ENCODE peak calls at places on chromosomes 6 and 20, in six cellular contexts. W is lower leg skin; Z is thyroid gland; B is CD4-positive, alpha-beta T cell; I is left lung; Q is testis. G is an unnamed sample.

GRCh38 chr6:137761072-137761471 is 106.0 kb upstream of the TNFAIP3 start:
- DNase-seq in Z (no peak), B (no peak), Q (no peak), I (no peak), W (no peak), G (no peak)

GRCh38 chr6:109820706-109821350 is 129.7 kb downstream of the FIG4 start:
- DNase-seq in B (no peak), Q (no peak), I (no peak), W (no peak), Z (no peak), G (no peak)

GRCh38 chr6:144578385-144579350 is 293.5 kb downstream of the UTRN start:
- DNase-seq in W (no peak), I (no peak), Z (no peak), Q (no peak), B (no peak), G (no peak)

GRCh38 chr6:159815410-159815809 is 15.3 kb downstream of the PNLDC1 start:
- DNase-seq in I (no peak), B (no peak), Q (no peak), W (no peak), Z (no peak), G (no peak)

GRCh38 chr20:40895182-40895581 is 133.4 kb upstream of the TOP1 start:
- DNase-seq in B (no peak), W (no peak), Q (no peak), I (no peak), Z (no peak), G (no peak)

GRCh38 chr6:113437571-113437970 is 419.6 kb upstream of the MARCKS start:
- DNase-seq in I (no peak), Q (no peak), W (no peak), Z (no peak), B (no peak), G (no peak)

GRCh38 chr6:155154158-155154830 is 109.5 kb upstream of the CLDN20 start:
- DNase-seq in Q (no peak), B (no peak), Z (no peak), I (no peak), W (no peak), G (no peak)

GRCh38 chr6:98323605-98324004 is 510.8 kb upstream of the POU3F2 start:
- DNase-seq in W (no peak), B (no peak), Z (no peak), I (no peak), Q (no peak), G (no peak)

GRCh38 chr6:46756469-46757205 is 9.9 kb downstream of the ANKRD66 start:
- DNase-seq in Z (no peak), I (no peak), B (no peak), W (no peak), Q (no peak), G (no peak)

DNA sequence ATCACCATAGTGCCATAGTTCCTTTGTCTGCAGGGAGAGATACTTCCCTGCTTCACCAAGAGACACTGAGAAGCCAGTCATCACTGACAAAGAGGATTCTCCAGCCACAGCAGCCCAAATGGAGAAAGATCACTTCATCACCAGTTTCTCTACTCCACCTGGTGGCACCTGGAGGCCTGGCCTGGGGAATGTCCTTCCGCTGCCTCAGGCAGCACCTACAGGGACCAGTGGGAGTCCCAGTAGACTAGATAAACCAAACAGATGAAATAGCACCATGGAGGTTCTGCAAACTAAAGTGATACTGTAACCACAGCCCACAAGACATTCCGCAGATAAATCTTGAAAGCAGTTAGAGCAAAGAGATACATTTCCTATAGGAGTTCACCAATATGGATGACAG is 266.5 kb downstream of the C6orf118 start:
- DNase-seq in I (no peak), W (no peak), Q (no peak), B (no peak), Z (no peak), G (no peak)
- TF ChIP-seq CTCF in I (no peak), W (no peak), Q (no peak), B (no peak), Z (no peak), G (no peak)

DNA sequence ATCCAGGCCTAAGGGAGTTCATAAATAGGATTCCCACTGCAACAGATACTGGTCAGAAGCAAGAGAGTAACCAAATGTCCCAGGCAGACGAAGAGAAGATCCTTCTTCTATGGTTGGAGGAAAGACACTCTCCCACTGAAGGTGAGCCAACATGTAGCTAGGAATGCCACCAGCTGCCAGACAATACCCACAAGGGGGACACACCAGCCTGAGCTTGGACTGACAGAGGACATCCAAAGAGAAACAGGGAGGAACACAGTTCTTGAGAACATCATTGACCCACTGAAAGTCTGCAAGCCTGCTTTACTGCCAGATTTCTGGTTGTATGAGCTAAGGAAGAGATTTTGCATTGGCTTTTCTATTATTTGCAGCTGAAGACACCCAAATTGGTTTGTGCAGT is 80.1 kb downstream of the PXDC1 start:
- DNase-seq in Z (no peak), I (no peak), W (no peak), Q (no peak), B (no peak), G (no peak)
- TF ChIP-seq CTCF in Z (no peak), I (no peak), W (no peak), Q (no peak), B (no peak), G (no peak)

GRCh38 chr20:56629464-56630085 is 469 bp downstream of the TFAP2C start:
- DNase-seq in W (no peak), Q (no peak), B (no peak), I (no peak), Z (no peak), G (no peak)

GRCh38 chr20:56628873-56629463 is at the start of gene TFAP2C:
- DNase-seq in W (peak), B (no peak), Q (peak), Z (peak), I (peak), G (no peak)

GRCh38 chr20:56631318-56631989 is 2.3 kb downstream of the TFAP2C start:
- DNase-seq in B (no peak), Z (no peak), I (no peak), W (no peak), Q (no peak), G (no peak)

GRCh38 chr20:56630506-56631317 is 1.6 kb downstream of the TFAP2C start:
- DNase-seq in I (no peak), Q (peak), Z (peak), W (no peak), B (no peak), G (no peak)

GRCh38 chr20:56630086-56630493 is 984 bp downstream of the TFAP2C start:
- DNase-seq in I (peak), Z (peak), W (peak), B (no peak), Q (peak), G (no peak)
- TF ChIP-seq CTCF in I (peak), Z (peak), W (peak), B (no peak), Q (no peak), G (no peak)

DNA sequence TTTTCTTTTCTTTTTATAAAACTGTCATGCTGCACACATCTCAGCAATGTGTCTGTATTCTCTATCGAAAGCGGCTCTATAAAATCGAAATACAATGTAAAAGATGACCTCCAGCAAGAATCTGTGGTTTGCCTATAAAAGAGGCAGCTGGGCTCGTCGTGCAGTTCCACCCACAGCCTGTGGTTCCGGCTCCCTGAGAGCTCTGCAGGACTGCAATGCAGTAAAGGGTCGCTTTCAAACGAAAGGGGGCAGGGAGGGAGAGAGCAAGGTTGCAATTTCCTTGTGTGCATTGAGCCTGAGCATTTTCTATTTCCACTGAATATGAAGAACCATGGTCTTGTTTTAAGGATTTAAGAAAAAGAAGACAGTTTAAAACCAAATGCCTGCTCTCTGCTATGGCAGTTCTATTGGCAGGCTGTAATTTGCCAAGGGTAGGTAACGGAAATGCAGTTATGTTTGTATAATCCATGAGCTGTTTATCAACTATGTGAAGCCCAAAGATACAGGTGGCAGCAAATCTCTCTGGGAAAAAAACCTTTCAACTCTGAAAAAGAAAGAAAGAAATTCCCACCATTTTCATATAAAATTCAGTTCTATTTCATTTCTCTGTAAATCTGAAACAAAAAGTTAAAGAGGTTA is 236.5 kb downstream of the HACE1 start:
- DNase-seq in Q (no peak), B (no peak), W (no peak), I (no peak), Z (no peak), G (no peak)
- TF ChIP-seq CTCF in Q (no peak), B (no peak), W (no peak), I (peak), Z (no peak), G (no peak)

GRCh38 chr6:71621918-71622519 is 264.3 kb upstream of the RIMS1 start:
- DNase-seq in B (no peak), Q (no peak), W (no peak), I (no peak), Z (no peak), G (no peak)
- TF ChIP-seq CTCF in B (no peak), Q (no peak), W (no peak), I (peak), Z (no peak), G (no peak)

DNA sequence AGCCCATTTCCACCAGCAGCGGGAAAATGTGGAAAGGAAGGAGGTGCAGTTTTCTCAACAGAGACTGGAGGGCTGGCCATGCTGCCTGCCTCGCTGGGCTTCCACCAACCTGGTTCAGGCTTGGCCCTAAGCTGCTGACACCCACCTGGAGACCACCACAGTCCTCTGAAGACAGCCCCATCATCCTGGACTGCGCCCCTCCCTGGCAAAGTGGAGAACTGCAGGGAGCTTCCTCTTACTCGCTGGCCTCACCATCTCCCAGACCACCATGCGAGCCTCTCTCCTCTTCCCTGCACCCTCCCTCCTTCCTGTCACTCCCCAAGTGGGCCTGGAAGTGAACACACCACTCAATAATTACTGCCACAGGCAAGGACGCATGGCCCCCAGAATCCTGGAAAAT is 71.5 kb downstream of the PSMG4 start:
- DNase-seq in B (no peak), Q (no peak), I (no peak), W (no peak), Z (no peak), G (no peak)
- TF ChIP-seq CTCF in B (no peak), Q (no peak), I (no peak), W (no peak), Z (no peak), G (no peak)

DNA sequence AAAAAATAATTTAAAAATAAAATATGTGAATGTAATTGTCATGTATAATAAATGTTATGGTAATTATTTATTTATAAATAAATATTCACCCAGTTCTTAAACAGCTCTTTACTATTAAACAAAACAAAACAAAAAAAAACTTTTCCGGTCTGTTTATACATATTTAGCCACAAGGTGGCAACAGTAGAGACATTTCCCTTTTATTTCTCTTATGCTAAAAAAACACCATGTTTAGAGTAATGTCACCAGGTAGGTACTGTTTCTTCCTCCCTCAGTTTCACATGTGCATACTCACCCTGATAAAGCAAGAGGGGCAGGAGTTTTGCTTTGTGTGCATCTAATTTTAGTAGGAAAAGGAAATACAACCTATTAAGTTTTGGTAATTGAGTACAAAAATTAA is 610.4 kb upstream of the IMPG1 start:
- DNase-seq in Q (no peak), Z (no peak), W (no peak), I (no peak), B (no peak), G (no peak)
- TF ChIP-seq CTCF in Q (peak), Z (no peak), W (no peak), I (no peak), B (no peak), G (no peak)

G was measured in natural killer cell.